ENCODE peak calls at places on chromosomes 12 and 14, in five cellular contexts. M is breast epithelium; B is stimulated activated CD8-positive, alpha-beta memory T cell treated with anti-CD3 and anti-CD28 coated beads, Interleukin-4, amount 100 ng/mL, for 1 hour; J is hepatic stellate cell; L is sciatic nerve. X is an unnamed sample.
A peak's percentile ranks its signal among the peaks of the same experiment; 100 is the strongest.

GRCh38 chr14:71414631-71415403 is 507.6 kb downstream of the PCNX1 start:
- DNase-seq in M (no peak), B (no peak), J (no peak), L (no peak), X (no peak)

GRCh38 chr12:111557271-111558106 is 41.6 kb downstream of the ATXN2 start:
- DNase-seq in M (no peak), B (no peak), J (peak; percentile 31), L (no peak), X (no peak)

GRCh38 chr14:34872822-34873590 is 2.2 kb downstream of the BAZ1A start:
- DNase-seq in M (no peak), B (no peak), J (peak; percentile 26), L (no peak), X (no peak)

GRCh38 chr14:77053046-77053841 is 24.7 kb upstream of the IRF2BPL start:
- DNase-seq in M (no peak), B (peak; percentile 69), J (peak; percentile 87), L (peak; percentile 86), X (peak; percentile 91)

GRCh38 chr14:74673768-74674167 is 39.1 kb downstream of the AREL1 start:
- DNase-seq in M (no peak), B (no peak), J (no peak), L (no peak), X (no peak)

GRCh38 chr12:82862069-82862841 is 175.5 kb downstream of the TMTC2 start:
- DNase-seq in M (no peak), B (no peak), J (no peak), L (no peak), X (no peak)

GRCh38 chr14:90517431-90517841 is 120.6 kb downstream of the CALM1 start:
- DNase-seq in M (no peak), B (no peak), J (no peak), L (no peak), X (no peak)

GRCh38 chr14:66432334-66432733 is 53.8 kb upstream of the CCDC196 start:
- DNase-seq in M (no peak), B (no peak), J (no peak), L (no peak), X (no peak)

GRCh38 chr12:126425264-126425663 is 1360.0 kb downstream of the AACS start:
- DNase-seq in M (no peak), B (no peak), J (no peak), L (no peak), X (no peak)

GRCh38 chr14:63438065-63438757 is 105.0 kb downstream of the PPP2R5E start:
- DNase-seq in M (peak; percentile 77), B (no peak), J (peak; percentile 61), L (peak; percentile 70), X (no peak)

GRCh38 chr12:52139147-52139546 is 52.7 kb downstream of the KRT80 start:
- DNase-seq in M (no peak), B (no peak), J (no peak), L (no peak), X (no peak)

GRCh38 chr14:79740043-79740442 is 471.3 kb downstream of the DIO2 start:
- DNase-seq in M (no peak), B (no peak), J (no peak), L (no peak), X (no peak)

GRCh38 chr14:73633115-73633514 is 11.7 kb upstream of the DNAL1 start:
- DNase-seq in M (no peak), B (no peak), J (no peak), L (no peak), X (no peak)

GRCh38 chr12:92574046-92574783 is 128.6 kb upstream of the PLEKHG7 start:
- DNase-seq in M (no peak), B (no peak), J (no peak), L (no peak), X (no peak)

GRCh38 chr12:30847259-30847658 is 79.3 kb upstream of the TSPAN11 start:
- DNase-seq in M (no peak), B (no peak), J (no peak), L (no peak), X (peak; percentile 5)

GRCh38 chr12:212799-213526 is 994 bp downstream of the SLC6A12 start:
- DNase-seq in M (no peak), B (no peak), J (no peak), L (no peak), X (no peak)

GRCh38 chr14:104221636-104222375 is 83.4 kb downstream of the KIF26A start:
- DNase-seq in M (no peak), B (no peak), J (no peak), L (no peak), X (no peak)

GRCh38 chr14:95292660-95293425 is 26.9 kb downstream of the CLMN start:
- DNase-seq in M (no peak), B (no peak), J (no peak), L (no peak), X (no peak)